ENCODE peak calls at places on chromosomes 16 and 17, in four cellular contexts. M, V, F and S are unnamed samples.
A peak's percentile ranks its signal among the peaks of the same experiment; 100 is the strongest.

GRCh38 chr17:29722411-29723198 is 99.9 kb upstream of the CORO6 start:
- DNase-seq in M (no peak), F (no peak), V (no peak), S (no peak)

GRCh38 chr16:10529895-10530669 is 50.3 kb downstream of the EMP2 start:
- DNase-seq in F (no peak), V (no peak), M (no peak), S (no peak)

GRCh38 chr16:11682655-11683096 is 14.4 kb downstream of the SNN start:
- DNase-seq in V (no peak), F (peak; percentile 64), M (no peak), S (peak; percentile 80)

GRCh38 chr16:60641067-60641466 is 1395.2 kb downstream of the CDH8 start:
- DNase-seq in M (no peak), F (no peak), V (no peak), S (no peak)

GRCh38 chr17:17723354-17724261 is 42.4 kb downstream of the RAI1 start:
- DNase-seq in M (no peak), F (no peak), V (no peak), S (no peak)

GRCh38 chr17:79971651-79972050 is 64.0 kb downstream of the TBC1D16 start:
- DNase-seq in M (no peak), F (no peak), V (no peak), S (no peak)

GRCh38 chr16:68013440-68013839 is 2.3 kb downstream of the DPEP2NB start:
- DNase-seq in M (no peak), V (no peak), F (no peak), S (no peak)

GRCh38 chr17:44314869-44315661 is 6.7 kb downstream of the RUNDC3A start:
- DNase-seq in F (no peak), V (no peak), M (no peak), S (no peak)

GRCh38 chr17:50289268-50289667 is 15.0 kb downstream of the TMEM92 start:
- DNase-seq in F (no peak), M (no peak), V (peak; percentile 8), S (no peak)

GRCh38 chr16:87581867-87582220 is 20.5 kb upstream of the JPH3 start:
- DNase-seq in V (peak; percentile 37), M (no peak), F (peak; percentile 80), S (peak; percentile 87)

GRCh38 chr16:19085679-19086200 is 18.3 kb downstream of the COQ7 start:
- DNase-seq in V (peak; percentile 49), M (no peak), F (no peak), S (no peak)

GRCh38 chr17:6135216-6135615 is 65.0 kb downstream of the WSCD1 start:
- DNase-seq in V (no peak), F (no peak), M (no peak), S (no peak)

GRCh38 chr17:51120357-51120738 is 320 bp downstream of the SPAG9 start:
- DNase-seq in V (no peak), M (no peak), F (no peak), S (no peak)

GRCh38 chr17:66091440-66092080 is 100.4 kb downstream of the CEP112 start:
- DNase-seq in F (no peak), M (no peak), V (no peak), S (no peak)

GRCh38 chr16:63890072-63890471 is 1231.8 kb downstream of the CDH11 start:
- DNase-seq in M (no peak), F (no peak), V (no peak), S (no peak)

GRCh38 chr17:38320482-38320881 is 23.3 kb downstream of the GPR179 start:
- DNase-seq in M (no peak), F (no peak), V (no peak), S (no peak)

GRCh38 chr16:66359811-66360608 is 6.5 kb upstream of the CDH5 start:
- DNase-seq in M (no peak), F (no peak), V (no peak), S (no peak)

GRCh38 chr16:49431591-49432290 is 58.1 kb downstream of the C16orf78 start:
- DNase-seq in F (no peak), M (no peak), V (no peak), S (no peak)

GRCh38 chr17:15377200-15377599 is 35.8 kb upstream of the TEKT3 start:
- DNase-seq in V (no peak), F (no peak), M (no peak), S (peak; percentile 47)

GRCh38 chr17:59617141-59617757 is 2.4 kb upstream of the CLTC start:
- DNase-seq in V (no peak), F (no peak), M (no peak), S (no peak)

GRCh38 chr17:1467898-1468492 is 12.0 kb upstream of the CRK start:
- DNase-seq in F (no peak), V (peak; percentile 41), M (peak; percentile 73), S (no peak)

DNA sequence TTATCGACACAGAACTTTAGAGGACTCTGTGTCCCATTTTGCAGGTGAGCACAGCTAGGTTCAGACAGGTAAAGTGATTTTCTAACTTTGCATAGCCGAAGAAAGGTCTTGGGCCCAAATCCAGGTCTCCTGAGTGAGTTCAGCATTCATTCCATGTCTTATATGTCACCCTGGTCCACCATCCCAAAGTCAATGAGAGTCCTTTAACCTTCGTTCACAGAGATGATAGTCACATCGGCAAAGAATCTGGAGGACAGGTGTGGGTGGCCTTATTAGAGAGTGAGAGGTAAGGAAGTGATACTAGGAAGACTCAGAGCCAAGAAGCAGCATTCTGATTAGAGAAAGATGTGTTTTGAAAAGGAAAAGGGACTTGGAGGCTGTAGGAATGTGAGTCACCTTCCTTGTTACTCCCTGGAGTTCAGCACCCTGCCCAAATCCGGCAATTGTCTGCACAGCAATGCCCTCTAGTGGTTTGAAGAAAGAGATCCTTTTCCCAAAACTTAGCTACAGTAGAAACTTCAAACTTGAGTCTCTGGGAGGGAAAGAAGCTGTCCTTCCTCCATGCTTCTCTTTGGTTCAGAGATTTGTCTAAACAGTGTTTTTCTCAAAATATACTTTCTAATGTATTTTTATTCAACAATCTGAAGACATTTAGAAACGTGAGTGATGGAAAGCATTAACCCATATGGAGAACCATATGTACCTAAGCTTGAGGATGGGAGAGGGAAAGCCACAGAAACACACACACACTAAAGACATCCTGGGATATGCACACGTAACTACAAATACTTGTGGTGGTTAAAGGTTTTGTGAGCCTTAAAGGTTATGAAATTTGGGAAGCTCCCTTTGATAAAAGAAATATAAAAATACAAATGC is 96.4 kb upstream of the SHISA6 start:
- DNase-seq in V (peak; percentile 27), F (no peak), M (no peak), S (no peak)
- TF ChIP-seq CTCF in V (peak; percentile 8), F (no peak), M (no peak), S (no peak)

GRCh38 chr17:41681776-41682175 is 6.9 kb upstream of the EIF1 start:
- DNase-seq in M (peak; percentile 15), F (no peak), V (no peak), S (no peak)

GRCh38 chr17:41679740-41680425 is 8.8 kb upstream of the EIF1 start:
- DNase-seq in F (no peak), V (no peak), M (peak; percentile 15), S (no peak)

GRCh38 chr17:41678411-41678906 is 10.2 kb upstream of the EIF1 start:
- DNase-seq in V (no peak), M (peak; percentile 44), F (no peak), S (no peak)

GRCh38 chr17:41680426-41681040 is 8.2 kb upstream of the EIF1 start:
- DNase-seq in V (no peak), M (peak; percentile 11), F (no peak), S (no peak)

DNA sequence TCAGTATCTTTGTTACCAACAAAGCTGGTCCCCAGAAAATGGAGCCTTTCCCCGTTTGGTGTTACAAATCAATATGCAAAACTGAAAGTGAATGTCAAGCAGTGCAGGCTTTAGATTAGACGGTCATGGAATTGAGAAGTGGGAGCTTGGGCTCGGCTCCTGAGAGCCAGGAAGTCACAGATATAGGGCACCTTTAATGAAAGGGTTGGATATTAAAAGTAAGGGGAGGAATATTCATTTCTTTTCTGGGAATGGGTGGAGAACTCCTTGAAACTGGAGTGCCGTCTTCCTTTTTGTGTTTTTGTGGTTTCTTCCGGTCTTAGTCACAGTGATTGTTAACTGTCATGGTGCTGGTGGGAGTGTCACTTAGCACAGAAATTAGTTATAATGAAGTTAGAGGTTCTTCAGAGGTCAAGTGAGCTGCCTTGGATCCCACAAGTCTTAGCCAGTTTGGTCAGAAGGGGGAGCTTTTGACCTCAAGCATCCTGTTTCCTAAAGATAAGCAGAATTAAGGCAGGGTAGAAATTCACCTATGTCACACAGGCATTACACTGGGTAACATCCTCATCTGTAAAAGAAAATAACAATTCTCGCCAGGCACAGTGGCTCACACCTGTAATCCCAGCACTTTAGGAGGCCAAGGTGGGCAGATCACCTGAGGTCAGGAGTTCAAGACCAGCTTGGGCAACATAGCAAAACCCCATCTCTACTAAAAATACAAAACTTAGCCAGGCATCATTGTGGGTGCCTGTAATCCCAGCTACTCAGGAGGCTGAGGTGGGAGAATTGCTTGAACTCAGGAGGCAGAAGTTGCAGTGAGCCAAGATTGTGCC is 9.6 kb upstream of the EIF1 start:
- DNase-seq in F (no peak), M (peak; percentile 38), V (no peak), S (no peak)
- TF ChIP-seq CTCF in F (peak; percentile 26), M (peak; percentile 12), V (no peak), S (no peak)

GRCh38 chr17:8079291-8080207 is 8.0 kb downstream of the ALOX12B start:
- DNase-seq in M (peak; percentile 85), F (no peak), V (peak; percentile 84), S (no peak)

GRCh38 chr17:8082312-8082711 is 5.2 kb downstream of the ALOX12B start:
- DNase-seq in F (no peak), V (no peak), M (no peak), S (no peak)

GRCh38 chr17:8080799-8081219 is 6.7 kb downstream of the ALOX12B start:
- DNase-seq in V (peak; percentile 37), F (no peak), M (no peak), S (no peak)

GRCh38 chr17:8081876-8082275 is 5.6 kb downstream of the ALOX12B start:
- DNase-seq in F (no peak), V (no peak), M (no peak), S (no peak)

DNA sequence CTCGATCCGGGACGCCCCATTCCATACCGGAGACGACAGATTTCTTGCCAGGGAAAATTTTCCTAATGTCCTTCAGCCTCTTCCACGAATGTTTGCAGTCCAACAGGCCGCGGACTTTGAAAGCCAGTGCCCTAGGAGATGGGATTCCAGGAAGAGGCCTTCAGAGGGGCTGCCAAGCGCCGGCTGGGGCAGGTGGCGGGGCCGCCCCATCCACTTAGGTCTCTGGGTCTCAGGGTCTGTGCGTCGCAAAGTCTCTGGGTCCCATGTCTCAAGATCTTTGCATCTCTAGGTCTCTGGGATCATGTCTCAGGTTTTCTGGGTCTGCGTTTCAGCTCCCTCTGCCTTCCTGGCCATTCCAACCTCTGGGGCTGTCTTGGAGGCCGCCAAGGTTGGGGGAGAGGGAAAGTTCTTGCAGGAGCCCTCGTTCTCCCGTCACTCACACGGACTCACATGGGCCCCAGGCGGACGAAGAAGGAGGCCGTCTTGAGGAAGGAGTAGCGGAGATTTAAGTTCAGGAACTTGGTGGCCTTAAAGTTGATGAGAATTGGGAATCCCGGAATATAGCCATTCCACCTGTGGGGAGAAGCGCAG is 7.2 kb downstream of the ALOX12B start:
- DNase-seq in M (no peak), V (no peak), F (no peak), S (no peak)
- TF ChIP-seq CTCF in M (no peak), V (no peak), F (no peak), S (no peak)

DNA sequence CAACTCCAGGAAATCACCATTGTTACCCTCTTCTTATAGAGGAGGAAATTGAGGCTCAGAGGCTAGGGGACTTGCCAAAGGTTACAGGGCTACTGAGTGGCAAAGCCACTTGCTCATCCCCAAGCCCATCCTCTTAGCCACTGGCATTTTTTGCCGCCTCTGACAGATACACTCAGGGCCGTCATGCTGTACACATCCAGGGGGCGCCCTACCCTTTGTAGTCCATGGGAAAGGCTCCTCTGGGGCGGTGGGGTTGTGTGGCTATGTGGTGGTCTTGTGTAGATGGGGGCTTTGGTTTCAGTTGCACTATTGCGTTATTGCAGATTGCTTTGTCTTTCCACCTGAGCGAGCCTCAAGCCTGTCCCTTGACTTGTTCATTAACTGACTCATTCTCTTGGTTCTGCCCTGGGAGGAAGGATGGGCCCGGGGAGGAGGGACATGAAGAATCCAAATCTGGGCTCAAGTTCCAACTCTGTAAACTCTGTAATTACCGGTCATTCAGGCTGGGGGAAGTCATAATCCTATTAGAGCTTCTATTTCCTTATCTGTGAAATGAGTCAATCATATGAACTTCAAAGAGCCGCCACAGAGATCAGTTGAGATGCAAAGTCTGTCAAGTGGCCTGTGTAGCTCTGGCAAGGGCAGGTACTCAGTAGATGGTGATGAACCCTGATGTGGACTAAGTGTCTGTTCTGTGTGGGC is 2.8 kb downstream of the NOS2 start:
- DNase-seq in M (peak; percentile 71), F (no peak), V (no peak), S (no peak)
- TF ChIP-seq CTCF in M (no peak), F (peak; percentile 6), V (no peak), S (no peak)